ENCODE peak calls at places on chromosomes 7 and 10, in four cellular contexts. W is HFF-Myc; H is effector memory CD8-positive, alpha-beta T cell; Z is GM19239. R is an unnamed sample.

GRCh38 chr7:135616136-135616535 is 46.2 kb upstream of the STMP1 start:
- DNase-seq in W (no peak), H (no peak), Z (no peak), R (no peak)

GRCh38 chr7:96973986-96974385 is 31.4 kb upstream of the DLX6 start:
- DNase-seq in W (no peak), H (no peak), Z (no peak), R (no peak)

GRCh38 chr10:49608166-49608758 is 1.8 kb upstream of the SLC18A3 start:
- DNase-seq in W (no peak), H (no peak), Z (no peak), R (no peak)

GRCh38 chr10:79053481-79054202 is 15.1 kb upstream of the ZMIZ1 start:
- DNase-seq in W (no peak), H (no peak), Z (no peak), R (no peak)

GRCh38 chr7:21844742-21845141 is 101.0 kb downstream of the CDCA7L start:
- DNase-seq in W (peak; percentile 2), H (no peak), Z (no peak), R (no peak)

GRCh38 chr10:82942572-82943091 is 1067.6 kb downstream of the NRG3 start:
- DNase-seq in W (no peak), H (no peak), Z (no peak), R (no peak)

GRCh38 chr7:66615699-66616098 is 13.0 kb upstream of the KCTD7 start:
- DNase-seq in W (no peak), H (no peak), Z (no peak), R (no peak)

GRCh38 chr7:51224811-51225581 is 91.6 kb downstream of the COBL start:
- DNase-seq in W (no peak), H (no peak), Z (no peak), R (no peak)

GRCh38 chr7:30252885-30253795 is 31.3 kb upstream of the ZNRF2 start:
- DNase-seq in W (no peak), H (no peak), Z (no peak), R (peak; percentile 4)

GRCh38 chr7:99102809-99103690 is 40.9 kb downstream of the SMURF1 start:
- DNase-seq in W (no peak), H (no peak), Z (no peak), R (no peak)

GRCh38 chr7:149564340-149565095 is 66.9 kb upstream of the ZNF746 start:
- DNase-seq in W (no peak), H (no peak), Z (no peak), R (no peak)

GRCh38 chr7:136869991-136870798 is 1.7 kb downstream of the CHRM2 start:
- DNase-seq in W (no peak), H (no peak), Z (no peak), R (no peak)

GRCh38 chr7:151017953-151018420 is 6.3 kb downstream of the ATG9B start:
- DNase-seq in W (no peak), H (peak; percentile 80), Z (peak; percentile 80), R (no peak)

GRCh38 chr7:116671681-116672595 is at the start of gene MET:
- DNase-seq in W (peak; percentile 30), H (no peak), Z (peak; percentile 65), R (peak; percentile 33)

GRCh38 chr10:75395171-75395954 is 6.2 kb downstream of the ZNF503 start:
- DNase-seq in W (no peak), H (no peak), Z (peak; percentile 59), R (no peak)

GRCh38 chr7:16023046-16023445 is 336.6 kb upstream of the MEOX2 start:
- DNase-seq in W (no peak), H (no peak), Z (no peak), R (no peak)

GRCh38 chr7:4733936-4734528 is 41.4 kb upstream of the AP5Z1 start:
- DNase-seq in W (no peak), H (no peak), Z (no peak), R (no peak)

GRCh38 chr7:142960955-142961512 is 1.1 kb downstream of the KEL start:
- DNase-seq in W (no peak), H (no peak), Z (no peak), R (no peak)

GRCh38 chr10:107427021-107427420 is 262.5 kb upstream of the SORCS1 start:
- DNase-seq in W (no peak), H (no peak), Z (no peak), R (no peak)

GRCh38 chr10:109987413-109987812 is 20.4 kb upstream of the ADD3 start:
- DNase-seq in W (no peak), H (no peak), Z (no peak), R (no peak)

GRCh38 chr10:119668461-119668860 is 17.3 kb downstream of the BAG3 start:
- DNase-seq in W (no peak), H (no peak), Z (no peak), R (no peak)

GRCh38 chr7:5422324-5423271 is 1.0 kb downstream of the TNRC18 start:
- DNase-seq in W (no peak), H (no peak), Z (no peak), R (no peak)

GRCh38 chr10:68742397-68742796 is 21.4 kb downstream of the CCAR1 start:
- DNase-seq in W (no peak), H (no peak), Z (no peak), R (no peak)

GRCh38 chr10:44961231-44961571 is 1.6 kb downstream of the RASSF4 start:
- DNase-seq in W (no peak), H (no peak), Z (no peak), R (no peak)

GRCh38 chr7:116863168-116863670 is 832 bp downstream of the CAPZA2 start:
- DNase-seq in W (no peak), H (no peak), Z (peak; percentile 7), R (no peak)

R was measured in pulmonary artery endothelial cell.